ENCODE peak calls at places on chromosome 15, in six cellular contexts. One of them, this sample, is unnamed.

GRCh38 chr15:69060041-69060481 is 45.6 kb downstream of the NOX5 start:
- DNase-seq in GM12878: no peak
- DNase-seq in HCT116: no peak
- DNase-seq in H1: no peak
- DNase-seq in K562: no peak
- DNase-seq in HepG2: no peak
- DNase-seq in this sample: no peak

GRCh38 chr15:89105147-89105546 is 16.9 kb downstream of the ABHD2 start:
- DNase-seq in HCT116: no peak
- DNase-seq in HepG2: peak; percentile 45
- DNase-seq in K562: no peak
- DNase-seq in GM12878: no peak
- DNase-seq in H1: no peak
- DNase-seq in this sample: no peak

GRCh38 chr15:91075761-91076160 is 24.3 kb upstream of the SV2B start:
- DNase-seq in K562: no peak
- DNase-seq in H1: no peak
- DNase-seq in HepG2: no peak
- DNase-seq in GM12878: no peak
- DNase-seq in HCT116: no peak
- DNase-seq in this sample: no peak

GRCh38 chr15:51223771-51224229 is 114.6 kb downstream of the CYP19A1 start:
- DNase-seq in HepG2: no peak
- DNase-seq in K562: no peak
- DNase-seq in H1: no peak
- DNase-seq in HCT116: peak; percentile 65
- DNase-seq in GM12878: no peak
- DNase-seq in this sample: no peak

GRCh38 chr15:82108489-82109078 is 62.8 kb upstream of the MEX3B start:
- DNase-seq in GM12878: no peak
- DNase-seq in H1: peak; percentile 99
- DNase-seq in HepG2: peak; percentile 23
- DNase-seq in K562: peak; percentile 88
- DNase-seq in HCT116: peak; percentile 15
- DNase-seq in this sample: peak; percentile 32

GRCh38 chr15:73632670-73633058 is 525 bp downstream of the NPTN start:
- DNase-seq in H1: peak; percentile 52
- DNase-seq in GM12878: no peak
- DNase-seq in HepG2: no peak
- DNase-seq in K562: no peak
- DNase-seq in HCT116: no peak
- DNase-seq in this sample: no peak

GRCh38 chr15:43769584-43770228 is 7.1 kb downstream of the ELL3 start:
- DNase-seq in K562: peak; percentile 56
- DNase-seq in H1: peak; percentile 79
- DNase-seq in GM12878: no peak
- DNase-seq in HepG2: peak; percentile 50
- DNase-seq in HCT116: no peak
- DNase-seq in this sample: no peak

GRCh38 chr15:90449206-90449735 is 61.2 kb downstream of the IQGAP1 start:
- DNase-seq in HCT116: no peak
- DNase-seq in GM12878: no peak
- DNase-seq in H1: no peak
- DNase-seq in K562: no peak
- DNase-seq in HepG2: no peak
- DNase-seq in this sample: no peak

GRCh38 chr15:88179562-88179961 is 77.0 kb downstream of the NTRK3 start:
- DNase-seq in HCT116: no peak
- DNase-seq in K562: no peak
- DNase-seq in HepG2: no peak
- DNase-seq in GM12878: peak; percentile 20
- DNase-seq in H1: no peak
- DNase-seq in this sample: no peak

GRCh38 chr15:38058596-38059075 is 124.2 kb downstream of the TMCO5A start:
- DNase-seq in H1: no peak
- DNase-seq in HepG2: no peak
- DNase-seq in K562: no peak
- DNase-seq in GM12878: no peak
- DNase-seq in HCT116: no peak
- DNase-seq in this sample: peak; percentile 33

GRCh38 chr15:50685191-50685975 is 1.2 kb downstream of the TRPM7 start:
- DNase-seq in HepG2: no peak
- DNase-seq in HCT116: no peak
- DNase-seq in H1: no peak
- DNase-seq in GM12878: no peak
- DNase-seq in K562: no peak
- DNase-seq in this sample: no peak

GRCh38 chr15:20644026-20644425 is 102.4 kb upstream of the GOLGA6L6 start:
- DNase-seq in HCT116: no peak
- DNase-seq in H1: no peak
- DNase-seq in HepG2: no peak
- DNase-seq in K562: no peak
- DNase-seq in GM12878: no peak
- DNase-seq in this sample: no peak

GRCh38 chr15:87477759-87478687 is 778.5 kb downstream of the NTRK3 start:
- DNase-seq in HCT116: no peak
- DNase-seq in H1: no peak
- DNase-seq in HepG2: no peak
- DNase-seq in GM12878: no peak
- DNase-seq in K562: no peak
- DNase-seq in this sample: no peak

GRCh38 chr15:57259511-57260143 is 116.7 kb upstream of the CGNL1 start:
- DNase-seq in GM12878: peak; percentile 13
- DNase-seq in K562: no peak
- DNase-seq in H1: peak; percentile 61
- DNase-seq in HepG2: no peak
- DNase-seq in HCT116: no peak
- DNase-seq in this sample: peak; percentile 48

GRCh38 chr15:61653110-61653509 is 407.1 kb downstream of the VPS13C start:
- DNase-seq in H1: no peak
- DNase-seq in HepG2: no peak
- DNase-seq in HCT116: no peak
- DNase-seq in K562: no peak
- DNase-seq in GM12878: no peak
- DNase-seq in this sample: no peak

GRCh38 chr15:74317820-74318375 is 49.5 kb downstream of the CYP11A1 start:
- DNase-seq in GM12878: no peak
- DNase-seq in H1: no peak
- DNase-seq in HepG2: no peak
- DNase-seq in K562: no peak
- DNase-seq in HCT116: no peak
- DNase-seq in this sample: no peak

GRCh38 chr15:65042776-65043322 is 2.3 kb upstream of the SLC51B start:
- DNase-seq in GM12878: no peak
- DNase-seq in H1: no peak
- DNase-seq in K562: no peak
- DNase-seq in HepG2: no peak
- DNase-seq in HCT116: no peak
- DNase-seq in this sample: no peak

GRCh38 chr15:68733666-68734065 is 87.0 kb downstream of the ANP32A start:
- DNase-seq in HepG2: no peak
- DNase-seq in K562: no peak
- DNase-seq in GM12878: no peak
- DNase-seq in H1: no peak
- DNase-seq in HCT116: no peak
- DNase-seq in this sample: no peak

GRCh38 chr15:87034886-87035285 is 955.2 kb downstream of the AGBL1 start:
- DNase-seq in H1: no peak
- DNase-seq in HCT116: no peak
- DNase-seq in K562: no peak
- DNase-seq in GM12878: no peak
- DNase-seq in HepG2: no peak
- DNase-seq in this sample: no peak

GRCh38 chr15:66788024-66788423 is 86.0 kb downstream of the SMAD6 start:
- DNase-seq in GM12878: no peak
- DNase-seq in HCT116: no peak
- DNase-seq in HepG2: no peak
- DNase-seq in K562: no peak
- DNase-seq in H1: no peak
- DNase-seq in this sample: no peak

GRCh38 chr15:70291696-70292510 is 194.2 kb upstream of the TLE3 start:
- DNase-seq in GM12878: no peak
- DNase-seq in HepG2: no peak
- DNase-seq in K562: no peak
- DNase-seq in H1: no peak
- DNase-seq in HCT116: no peak
- DNase-seq in this sample: no peak

GRCh38 chr15:62573856-62574255 is 408.8 kb upstream of the C2CD4B start:
- DNase-seq in K562: no peak
- DNase-seq in HCT116: no peak
- DNase-seq in GM12878: no peak
- DNase-seq in HepG2: no peak
- DNase-seq in H1: no peak
- DNase-seq in this sample: no peak

GRCh38 chr15:34336947-34337556 is 529 bp downstream of the SLC12A6 start:
- DNase-seq in GM12878: no peak
- DNase-seq in HCT116: no peak
- DNase-seq in HepG2: no peak
- DNase-seq in K562: no peak
- DNase-seq in H1: no peak
- DNase-seq in this sample: no peak

GRCh38 chr15:60444289-60444912 is 34.5 kb downstream of the ICE2 start:
- DNase-seq in HepG2: peak; percentile 28
- DNase-seq in H1: no peak
- DNase-seq in GM12878: no peak
- DNase-seq in K562: no peak
- DNase-seq in HCT116: no peak
- DNase-seq in this sample: no peak

GRCh38 chr15:90664650-90665287 is 52.4 kb upstream of the BLM start:
- DNase-seq in K562: no peak
- DNase-seq in GM12878: no peak
- DNase-seq in HCT116: no peak
- DNase-seq in H1: no peak
- DNase-seq in HepG2: peak; percentile 41
- DNase-seq in this sample: no peak

GRCh38 chr15:57496946-57497944 is 94.5 kb upstream of the MYZAP start:
- DNase-seq in GM12878: no peak
- DNase-seq in H1: no peak
- DNase-seq in HepG2: peak; percentile 100
- DNase-seq in K562: no peak
- DNase-seq in HCT116: no peak
- DNase-seq in this sample: no peak

GRCh38 chr15:26967719-26968269 is 3.2 kb upstream of the GABRG3 start:
- DNase-seq in K562: no peak
- DNase-seq in HCT116: no peak
- DNase-seq in H1: peak; percentile 72
- DNase-seq in GM12878: no peak
- DNase-seq in HepG2: no peak
- DNase-seq in this sample: peak; percentile 58

GRCh38 chr15:63698731-63699130 is 101.5 kb downstream of the FBXL22 start:
- DNase-seq in K562: no peak
- DNase-seq in GM12878: no peak
- DNase-seq in H1: no peak
- DNase-seq in HepG2: no peak
- DNase-seq in HCT116: no peak
- DNase-seq in this sample: no peak

GRCh38 chr15:65869127-65869953 is at the start of gene RAB11A:
- DNase-seq in GM12878: peak; percentile 85
- DNase-seq in HepG2: peak; percentile 93
- DNase-seq in H1: peak; percentile 97
- DNase-seq in K562: peak; percentile 95
- DNase-seq in HCT116: peak; percentile 94
- DNase-seq in this sample: peak; percentile 96

GRCh38 chr15:45645026-45645980 is 10.5 kb downstream of the SQOR start:
- DNase-seq in H1: no peak
- DNase-seq in K562: no peak
- DNase-seq in HepG2: no peak
- DNase-seq in HCT116: no peak
- DNase-seq in GM12878: no peak
- DNase-seq in this sample: no peak
- H3K4me1 ChIP-seq in H1: no peaks in the 10 kb centered on the region
- H3K4me1 ChIP-seq in K562: no peaks in the 10 kb centered on the region
- H3K4me1 ChIP-seq in HepG2: peaks cover 63% of the 10 kb centered on the region
- H3K4me1 ChIP-seq in HCT116: peaks cover 35% of the 10 kb centered on the region
- H3K4me1 ChIP-seq in GM12878: peaks cover 17% of the 10 kb centered on the region
- H3K4me1 ChIP-seq in this sample: peaks cover 2% of the 10 kb centered on the region

DNA sequence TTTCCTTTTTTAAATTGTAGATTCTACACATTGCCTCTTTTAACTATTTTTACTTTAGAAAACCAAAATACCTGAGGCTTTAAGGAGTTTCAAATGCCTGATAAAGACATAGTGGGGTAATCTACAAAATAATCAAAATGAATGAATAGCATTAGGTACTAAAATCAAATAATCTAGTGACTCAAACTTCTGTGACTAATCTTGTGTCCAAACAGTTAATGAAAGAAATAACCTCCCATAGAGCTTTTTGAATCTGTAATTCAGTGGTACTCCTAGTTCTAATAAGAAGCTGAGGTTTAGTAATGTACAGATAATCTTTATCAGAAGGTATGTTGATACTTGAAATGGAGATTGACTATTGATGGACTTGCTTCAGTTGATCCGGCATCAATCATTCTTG is 53.0 kb downstream of the DTWD1 start:
- DNase-seq in HCT116: no peak
- DNase-seq in K562: no peak
- DNase-seq in HepG2: no peak
- DNase-seq in GM12878: no peak
- DNase-seq in H1: no peak
- DNase-seq in this sample: no peak
- TF ChIP-seq ZNF274 in HCT116: no peak
- TF ChIP-seq ZNF274 in K562: no peak
- TF ChIP-seq ZNF274 in HepG2: no peak
- TF ChIP-seq ZNF274 in GM12878: no peak
- TF ChIP-seq ZNF274 in H1: no peak
- TF ChIP-seq ZNF274 in this sample: no peak

DNA sequence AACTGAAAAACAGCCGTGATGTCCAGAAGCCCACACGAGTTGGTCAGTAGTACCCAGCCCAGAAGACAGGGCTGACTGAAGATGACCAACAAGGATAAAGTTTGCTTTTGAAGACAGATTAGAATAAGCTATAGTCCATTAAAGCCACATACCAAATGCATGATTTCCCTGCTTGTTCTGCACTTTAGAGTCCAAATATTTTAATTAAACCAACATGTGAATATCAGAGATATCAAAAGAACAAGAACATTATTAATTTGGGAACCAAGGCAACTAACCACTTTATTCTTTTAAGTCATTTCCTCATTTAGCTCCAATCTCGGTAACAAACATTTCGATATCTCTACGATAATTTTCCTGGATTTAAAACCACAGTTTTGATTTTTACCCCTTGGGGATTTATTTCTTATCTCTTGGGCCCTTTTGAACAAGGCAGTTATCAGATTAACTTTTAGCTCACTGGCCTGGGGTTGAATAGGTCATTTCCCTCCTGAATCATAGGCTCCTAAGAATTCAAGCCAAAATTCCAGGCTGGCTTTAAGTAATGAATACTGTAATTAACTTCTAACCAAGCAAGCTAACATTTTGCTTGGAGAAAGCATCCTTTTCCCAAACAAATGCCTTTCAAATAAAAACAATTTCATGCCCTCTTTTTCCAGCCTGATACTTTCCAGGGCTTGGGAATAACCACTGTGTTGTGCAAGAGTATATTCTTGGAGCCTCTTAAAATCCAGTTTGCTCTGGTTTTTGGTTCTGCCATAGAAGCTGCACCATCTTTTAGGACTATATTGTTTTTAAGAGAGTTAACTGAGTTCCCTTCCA is 102.9 kb upstream of the NR2E3 start:
- DNase-seq in HCT116: no peak
- DNase-seq in H1: no peak
- DNase-seq in HepG2: no peak
- DNase-seq in GM12878: no peak
- DNase-seq in K562: no peak
- DNase-seq in this sample: no peak
- H3K4me1 ChIP-seq in HCT116: no peaks in the 10 kb centered on the region
- H3K4me1 ChIP-seq in H1: no peaks in the 10 kb centered on the region
- H3K4me1 ChIP-seq in HepG2: no peaks in the 10 kb centered on the region
- H3K4me1 ChIP-seq in GM12878: no peaks in the 10 kb centered on the region
- H3K4me1 ChIP-seq in K562: no peaks in the 10 kb centered on the region
- H3K4me1 ChIP-seq in this sample: no peaks in the 10 kb centered on the region

GRCh38 chr15:31206386-31207174 is 105.1 kb upstream of the TRPM1 start:
- DNase-seq in HepG2: no peak
- DNase-seq in K562: no peak
- DNase-seq in GM12878: no peak
- DNase-seq in H1: no peak
- DNase-seq in HCT116: no peak
- DNase-seq in this sample: no peak
- TF ChIP-seq ZNF274 in HepG2: no peak
- TF ChIP-seq ZNF274 in K562: no peak
- TF ChIP-seq ZNF274 in GM12878: no peak
- TF ChIP-seq ZNF274 in H1: no peak
- TF ChIP-seq ZNF274 in HCT116: no peak
- TF ChIP-seq ZNF274 in this sample: no peak